ENCODE peak calls at places on chromosomes 7 and 10, in five cellular contexts. X, U, A, K and L are unnamed samples.

GRCh38 chr7:41816111-41816510 is 113.2 kb upstream of the INHBA start:
- DNase-seq in X (peak), U (no peak), A (no peak), K (no peak), L (peak)

GRCh38 chr10:78656815-78657621 is 411.7 kb upstream of the ZMIZ1 start:
- DNase-seq in X (no peak), U (no peak), A (no peak), K (no peak), L (peak)

GRCh38 chr7:151873402-151873965 is 3.4 kb downstream of the PRKAG2 start:
- DNase-seq in X (no peak), U (no peak), A (no peak), K (no peak), L (no peak)

GRCh38 chr10:128896183-128896805 is 570.7 kb upstream of the MGMT start:
- DNase-seq in X (no peak), U (peak), A (no peak), K (no peak), L (no peak)

GRCh38 chr10:10589540-10589939 is 428.1 kb upstream of the CELF2 start:
- DNase-seq in X (no peak), U (peak), A (no peak), K (no peak), L (no peak)

GRCh38 chr7:151384352-151384697 is 25.5 kb downstream of the WDR86 start:
- DNase-seq in X (no peak), U (no peak), A (no peak), K (no peak), L (no peak)

GRCh38 chr7:91414734-91415133 is 150.5 kb downstream of the FZD1 start:
- DNase-seq in X (no peak), U (no peak), A (no peak), K (no peak), L (no peak)

GRCh38 chr10:79022565-79023488 is 45.9 kb upstream of the ZMIZ1 start:
- DNase-seq in X (no peak), U (no peak), A (no peak), K (peak), L (peak)

GRCh38 chr7:27032843-27033242 is 63.0 kb downstream of the HOXA1 start:
- DNase-seq in X (no peak), U (no peak), A (no peak), K (no peak), L (peak)

GRCh38 chr10:132861116-132861691 is 75.3 kb upstream of the NKX6-2 start:
- DNase-seq in X (no peak), U (no peak), A (no peak), K (peak), L (no peak)

GRCh38 chr10:31319602-31320178 is 674 bp downstream of the ZEB1 start:
- DNase-seq in X (no peak), U (no peak), A (no peak), K (no peak), L (no peak)